ENCODE peak calls at places on chromosomes 6 and 20, in four cellular contexts. Q, N, F and M are unnamed samples.

GRCh38 chr6:15491255-15491985 is 171.4 kb downstream of the DTNBP1 start:
- DNase-seq in F (peak; percentile 60), Q (peak; percentile 70), N (no peak), M (peak; percentile 90)

GRCh38 chr6:40210628-40211056 is 276.4 kb upstream of the MOCS1 start:
- DNase-seq in F (no peak), N (no peak), Q (peak; percentile 54), M (no peak)

GRCh38 chr6:89547286-89547685 is 91.3 kb downstream of the LYRM2 start:
- DNase-seq in Q (no peak), F (no peak), N (peak; percentile 42), M (no peak)

GRCh38 chr20:33945391-33946079 is 48.2 kb upstream of the RALY start:
- DNase-seq in Q (no peak), N (no peak), F (no peak), M (no peak)

GRCh38 chr20:49272654-49273053 is 5.2 kb downstream of the ZNFX1 start:
- DNase-seq in N (no peak), Q (no peak), F (no peak), M (no peak)

GRCh38 chr20:45095753-45096371 is 5.1 kb downstream of the KCNS1 start:
- DNase-seq in F (peak; percentile 21), Q (peak; percentile 66), N (no peak), M (no peak)

GRCh38 chr6:36616888-36617521 is 22.8 kb downstream of the SRSF3 start:
- DNase-seq in N (peak; percentile 26), Q (peak; percentile 87), F (peak; percentile 84), M (peak; percentile 73)

GRCh38 chr6:35024601-35025054 is 116.5 kb downstream of the TCP11 start:
- DNase-seq in Q (peak; percentile 74), N (no peak), F (no peak), M (no peak)

GRCh38 chr20:44776977-44777376 is 31.3 kb downstream of the KCNK15 start:
- DNase-seq in N (no peak), Q (no peak), F (no peak), M (no peak)

GRCh38 chr20:5886788-5887187 is 63.5 kb downstream of the TRMT6 start:
- DNase-seq in Q (no peak), F (no peak), N (no peak), M (no peak)

GRCh38 chr6:127464161-127464880 is 5.1 kb upstream of the KIAA0408 start:
- DNase-seq in F (no peak), Q (no peak), N (no peak), M (no peak)

GRCh38 chr6:32393660-32394420 is 13.1 kb downstream of the BTNL2 start:
- DNase-seq in F (no peak), Q (no peak), N (no peak), M (no peak)

GRCh38 chr6:33296797-33297405 is 1.8 kb downstream of the RGL2 start:
- DNase-seq in Q (no peak), N (no peak), F (no peak), M (no peak)

GRCh38 chr20:20079102-20079784 is 26.9 kb downstream of the CFAP61 start:
- DNase-seq in F (no peak), N (no peak), Q (no peak), M (no peak)

GRCh38 chr6:158654498-158654897 is 4.6 kb downstream of the SYTL3 start:
- DNase-seq in N (no peak), F (no peak), Q (peak; percentile 57), M (peak; percentile 96)

GRCh38 chr20:19995220-19995863 is 21.8 kb upstream of the NAA20 start:
- DNase-seq in F (no peak), Q (peak; percentile 60), N (no peak), M (no peak)

GRCh38 chr20:47360489-47361267 is 4.2 kb upstream of the ZMYND8 start:
- DNase-seq in N (peak; percentile 91), F (peak; percentile 94), Q (peak; percentile 75), M (peak; percentile 96)

GRCh38 chr6:10591411-10592160 is 70.4 kb downstream of the GCNT2 start:
- DNase-seq in N (no peak), F (no peak), Q (no peak), M (no peak)

GRCh38 chr20:34581341-34582189 is 23.0 kb downstream of the MAP1LC3A start:
- DNase-seq in Q (no peak), N (no peak), F (no peak), M (no peak)

GRCh38 chr20:4820833-4821518 is 99.3 kb downstream of the PRND start:
- DNase-seq in F (no peak), N (no peak), Q (no peak), M (peak; percentile 84)

GRCh38 chr20:2139736-2140135 is 38.1 kb downstream of the STK35 start:
- DNase-seq in Q (no peak), F (no peak), N (no peak), M (no peak)

GRCh38 chr20:38200646-38201045 is 35.6 kb upstream of the TGM2 start:
- DNase-seq in F (no peak), Q (no peak), N (no peak), M (peak; percentile 48)

GRCh38 chr6:86856937-86857563 is 80.3 kb upstream of the HTR1E start:
- DNase-seq in Q (peak; percentile 4), F (no peak), N (no peak), M (no peak)

GRCh38 chr6:147127587-147127986 is 76.6 kb upstream of the STXBP5 start:
- DNase-seq in N (no peak), F (no peak), Q (no peak), M (no peak)

GRCh38 chr6:20729086-20729485 is 194.8 kb downstream of the CDKAL1 start:
- DNase-seq in N (no peak), Q (no peak), F (no peak), M (no peak)

GRCh38 chr20:39752235-39752876 is 790.2 kb downstream of the DHX35 start:
- DNase-seq in N (no peak), F (no peak), Q (no peak), M (no peak)

GRCh38 chr6:89134723-89135122 is 11.1 kb upstream of the PM20D2 start:
- DNase-seq in F (no peak), Q (no peak), N (no peak), M (no peak)

GRCh38 chr6:12582421-12583110 is 134.0 kb upstream of the PHACTR1 start:
- DNase-seq in Q (no peak), F (no peak), N (no peak), M (no peak)

GRCh38 chr6:73565767-73566485 is 45.1 kb upstream of the EEF1A1 start:
- DNase-seq in Q (no peak), F (no peak), N (no peak), M (no peak)

GRCh38 chr6:116387374-116387773 is 16.6 kb downstream of the DSE start:
- DNase-seq in F (no peak), N (no peak), Q (no peak), M (no peak)

GRCh38 chr20:40741507-40742106 is 52.6 kb upstream of the MAFB start:
- DNase-seq in N (no peak), Q (no peak), F (no peak), M (no peak)

GRCh38 chr6:82906489-82906888 is 159.2 kb downstream of the UBE3D start:
- DNase-seq in N (no peak), F (no peak), Q (no peak), M (no peak)

GRCh38 chr6:7188492-7188891 is 80.7 kb downstream of the RREB1 start:
- DNase-seq in F (no peak), Q (no peak), N (no peak), M (no peak)

DNA sequence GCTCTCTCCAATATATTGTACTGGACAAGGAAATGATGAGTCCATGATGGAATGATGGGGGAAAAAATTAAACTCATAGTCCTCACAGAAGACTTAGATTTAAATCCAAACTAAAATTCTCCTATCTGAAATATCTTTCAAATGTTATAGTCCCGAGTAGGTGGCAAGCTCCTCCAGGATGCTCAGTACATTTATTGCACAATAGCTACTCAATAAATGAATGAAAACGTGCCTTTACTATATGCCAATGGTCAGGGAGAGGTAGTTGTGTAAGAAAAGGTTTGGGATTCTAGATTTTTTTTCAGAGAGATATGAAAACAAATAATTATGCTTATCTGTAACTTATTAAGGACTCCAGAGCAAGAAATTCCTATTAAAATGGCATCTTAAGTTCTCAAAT is 32.8 kb downstream of the HS3ST5 start:
- DNase-seq in F (no peak), N (no peak), Q (no peak), M (no peak)
- H3K27ac ChIP-seq in F (no peak overlapping the region), N (no peak overlapping the region), Q (no peak overlapping the region), M (no peak overlapping the region)

GRCh38 chr6:134077301-134077700 is 24.9 kb upstream of the SLC2A12 start:
- DNase-seq in F (no peak), N (no peak), Q (no peak), M (no peak)

GRCh38 chr6:134071876-134072275 is 19.5 kb upstream of the SLC2A12 start:
- DNase-seq in Q (no peak), F (no peak), N (no peak), M (no peak)

GRCh38 chr6:134073156-134073555 is 20.7 kb upstream of the SLC2A12 start:
- DNase-seq in Q (no peak), F (no peak), N (no peak), M (no peak)

GRCh38 chr6:134078166-134078565 is 25.7 kb upstream of the SLC2A12 start:
- DNase-seq in N (no peak), F (no peak), Q (no peak), M (no peak)

DNA sequence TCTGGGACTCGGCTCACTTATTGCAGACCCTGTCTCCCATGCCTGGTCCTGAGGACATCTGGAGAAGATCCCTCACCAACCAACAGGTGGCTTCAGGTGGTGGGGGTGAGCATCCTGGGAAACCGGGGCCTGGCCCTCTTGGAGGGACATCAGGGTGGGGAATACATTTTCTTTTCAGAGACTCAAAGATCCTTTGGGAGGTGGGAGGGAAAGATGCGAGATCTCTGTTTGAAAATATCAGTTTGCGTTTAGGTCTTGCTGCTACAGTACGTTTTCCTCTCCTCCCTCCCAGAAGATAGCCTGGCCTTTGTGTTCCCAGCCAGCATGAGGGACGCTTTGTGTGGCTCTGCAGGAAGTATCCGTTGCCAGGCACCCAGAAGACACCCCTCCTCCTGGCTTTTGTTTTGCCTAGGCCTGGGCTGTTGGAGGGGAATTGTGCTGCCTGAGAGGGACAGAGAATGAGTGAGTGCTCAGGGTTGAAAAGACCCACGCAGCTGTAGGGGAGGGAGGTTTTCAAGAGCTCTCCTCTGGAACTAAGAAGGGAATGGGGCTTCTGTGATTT is 21.8 kb upstream of the SLC2A12 start:
- DNase-seq in Q (no peak), F (no peak), N (no peak), M (no peak)
- TF ChIP-seq POLR2AphosphoS5 in Q (no peak), F (no peak), N (no peak), M (no peak)

GRCh38 chr20:24668791-24669190 is 199.4 kb downstream of the SYNDIG1 start:
- DNase-seq in N (no peak), Q (no peak), F (no peak), M (peak; percentile 46)
- H3K27ac ChIP-seq in N (no peak overlapping the region), Q (no peak overlapping the region), F (no peak overlapping the region), M (no peak overlapping the region)

DNA sequence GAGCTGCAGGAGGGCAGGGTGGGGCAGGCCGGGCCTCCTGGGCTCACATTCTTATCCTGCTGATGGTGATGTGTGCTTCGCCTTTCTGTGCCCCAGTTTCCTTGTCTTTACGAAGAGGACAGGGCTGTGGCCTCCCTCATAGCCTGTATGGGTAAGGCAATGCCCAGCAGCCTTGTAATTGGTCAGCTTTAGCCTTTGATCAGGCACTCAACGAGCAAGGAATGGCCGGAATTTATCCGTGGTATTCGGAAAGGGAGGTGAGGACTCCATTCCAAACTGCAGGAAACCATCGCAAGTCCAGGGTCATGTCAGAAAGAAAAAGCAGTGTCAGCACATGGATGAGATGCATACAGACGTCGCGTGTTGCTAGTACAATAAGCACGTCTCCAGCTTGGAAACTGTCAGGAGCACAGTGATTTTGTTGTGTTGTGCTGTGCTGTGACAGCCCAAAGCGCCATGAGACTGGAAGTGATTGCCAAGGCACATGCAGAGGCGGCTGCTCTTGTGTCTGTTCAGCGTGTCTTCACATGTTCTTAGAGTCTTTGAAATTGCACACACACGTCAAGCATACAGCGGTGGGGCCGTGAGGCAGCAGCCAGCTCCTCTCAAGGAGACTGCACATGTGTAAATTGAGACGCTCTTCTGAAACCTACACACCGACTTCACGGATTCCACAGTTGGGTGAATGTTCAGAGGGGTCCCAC is 6.1 kb downstream of the SS18L1 start:
- DNase-seq in F (peak; percentile 65), Q (no peak), N (no peak), M (no peak)
- TF ChIP-seq POLR2AphosphoS5 in F (no peak), Q (no peak), N (no peak), M (no peak)